ENCODE peak calls at places on chromosomes 1 and 21, in five cellular contexts. E is neuronal stem cell, M is mesenchymal stem cell, S is H1, G is H9. P is an unnamed sample.

GRCh38 chr1:235253219-235253640 is 74.7 kb downstream of the ARID4B start:
- DNase-seq in E (peak), M (peak), S (no peak), G (peak), P (peak)

GRCh38 chr1:161739865-161740566 is 9.6 kb upstream of the DUSP12 start:
- DNase-seq in E (no peak), M (no peak), S (no peak), G (no peak), P (no peak)

GRCh38 chr1:167138703-167139102 is 44.8 kb downstream of the STYXL2 start:
- DNase-seq in E (no peak), M (no peak), S (no peak), G (no peak), P (no peak)

GRCh38 chr21:38798481-38798882 is 7.2 kb upstream of the ETS2 start:
- DNase-seq in E (no peak), M (peak), S (no peak), G (peak), P (peak)

GRCh38 chr1:154962238-154962678 is 676 bp upstream of the PYGO2 start:
- DNase-seq in E (peak), M (peak), S (no peak), G (no peak), P (no peak)

GRCh38 chr21:26572668-26573381 is at the start of gene CYYR1:
- DNase-seq in E (peak), M (peak), S (peak), G (peak), P (no peak)

GRCh38 chr21:39891111-39891510 is 23.9 kb downstream of the PCP4 start:
- DNase-seq in E (no peak), M (no peak), S (no peak), G (no peak), P (no peak)

GRCh38 chr1:231779081-231779480 is 152.5 kb downstream of the DISC1 start:
- DNase-seq in E (no peak), M (no peak), S (no peak), G (no peak), P (no peak)

GRCh38 chr1:173190101-173190895 is 16.8 kb downstream of the TNFSF4 start:
- DNase-seq in E (no peak), M (peak), S (no peak), G (no peak), P (no peak)

GRCh38 chr1:208944981-208945451 is 638.5 kb upstream of the CAMK1G start:
- DNase-seq in E (no peak), M (no peak), S (no peak), G (no peak), P (no peak)

GRCh38 chr1:13825033-13825432 is 125.0 kb downstream of the PRDM2 start:
- DNase-seq in E (no peak), M (no peak), S (no peak), G (peak), P (peak)

GRCh38 chr1:219298581-219299148 is 125.0 kb downstream of the LYPLAL1 start:
- DNase-seq in E (no peak), M (peak), S (no peak), G (no peak), P (no peak)

GRCh38 chr1:246008256-246008901 is 498.7 kb downstream of the SMYD3 start:
- DNase-seq in E (no peak), M (no peak), S (no peak), G (no peak), P (peak)

GRCh38 chr1:11299225-11299574 is 26.2 kb downstream of the UBIAD1 start:
- DNase-seq in E (no peak), M (no peak), S (no peak), G (no peak), P (no peak)

GRCh38 chr1:63322944-63323865 is 838 bp downstream of the FOXD3 start:
- DNase-seq in E (peak), M (no peak), S (peak), G (peak), P (peak)

GRCh38 chr1:236141447-236142357 is 637 bp upstream of the GPR137B start:
- DNase-seq in E (peak), M (peak), S (peak), G (peak), P (peak)

GRCh38 chr1:31498376-31499040 is 77.8 kb upstream of the TINAGL1 start:
- DNase-seq in E (no peak), M (no peak), S (no peak), G (no peak), P (no peak)

GRCh38 chr1:99849413-99849743 is 783 bp upstream of the AGL start:
- DNase-seq in E (no peak), M (no peak), S (no peak), G (no peak), P (no peak)

GRCh38 chr1:14810631-14811325 is 212.3 kb downstream of the KAZN start:
- DNase-seq in E (no peak), M (peak), S (no peak), G (no peak), P (no peak)

GRCh38 chr1:179036844-179037465 is 11.3 kb downstream of the FAM20B start:
- DNase-seq in E (no peak), M (peak), S (no peak), G (no peak), P (peak)

GRCh38 chr1:155504207-155504606 is 58.4 kb downstream of the ASH1L start:
- DNase-seq in E (no peak), M (peak), S (no peak), G (no peak), P (no peak)

GRCh38 chr1:94572780-94573179 is 31.2 kb upstream of the F3 start:
- DNase-seq in E (no peak), M (no peak), S (no peak), G (no peak), P (no peak)

GRCh38 chr1:178004926-178005391 is 35.1 kb upstream of the SEC16B start:
- DNase-seq in E (no peak), M (no peak), S (no peak), G (no peak), P (no peak)

GRCh38 chr1:97069312-97069711 is 347.7 kb downstream of the PTBP2 start:
- DNase-seq in E (no peak), M (no peak), S (no peak), G (no peak), P (no peak)

GRCh38 chr21:45839274-45839673 is 142.3 kb upstream of the COL6A1 start:
- DNase-seq in E (no peak), M (no peak), S (no peak), G (no peak), P (no peak)

GRCh38 chr1:85940621-85941306 is 215.8 kb downstream of the COL24A1 start:
- DNase-seq in E (no peak), M (no peak), S (no peak), G (no peak), P (peak)

GRCh38 chr1:173946380-173946921 is 29.3 kb upstream of the SERPINC1 start:
- DNase-seq in E (no peak), M (no peak), S (no peak), G (no peak), P (no peak)

GRCh38 chr1:111202366-111202706 is 1.9 kb upstream of the DENND2D start:
- DNase-seq in E (no peak), M (no peak), S (no peak), G (no peak), P (peak)

GRCh38 chr1:207313131-207313530 is 8.3 kb upstream of the CD55 start:
- DNase-seq in E (no peak), M (no peak), S (no peak), G (no peak), P (no peak)

DNA sequence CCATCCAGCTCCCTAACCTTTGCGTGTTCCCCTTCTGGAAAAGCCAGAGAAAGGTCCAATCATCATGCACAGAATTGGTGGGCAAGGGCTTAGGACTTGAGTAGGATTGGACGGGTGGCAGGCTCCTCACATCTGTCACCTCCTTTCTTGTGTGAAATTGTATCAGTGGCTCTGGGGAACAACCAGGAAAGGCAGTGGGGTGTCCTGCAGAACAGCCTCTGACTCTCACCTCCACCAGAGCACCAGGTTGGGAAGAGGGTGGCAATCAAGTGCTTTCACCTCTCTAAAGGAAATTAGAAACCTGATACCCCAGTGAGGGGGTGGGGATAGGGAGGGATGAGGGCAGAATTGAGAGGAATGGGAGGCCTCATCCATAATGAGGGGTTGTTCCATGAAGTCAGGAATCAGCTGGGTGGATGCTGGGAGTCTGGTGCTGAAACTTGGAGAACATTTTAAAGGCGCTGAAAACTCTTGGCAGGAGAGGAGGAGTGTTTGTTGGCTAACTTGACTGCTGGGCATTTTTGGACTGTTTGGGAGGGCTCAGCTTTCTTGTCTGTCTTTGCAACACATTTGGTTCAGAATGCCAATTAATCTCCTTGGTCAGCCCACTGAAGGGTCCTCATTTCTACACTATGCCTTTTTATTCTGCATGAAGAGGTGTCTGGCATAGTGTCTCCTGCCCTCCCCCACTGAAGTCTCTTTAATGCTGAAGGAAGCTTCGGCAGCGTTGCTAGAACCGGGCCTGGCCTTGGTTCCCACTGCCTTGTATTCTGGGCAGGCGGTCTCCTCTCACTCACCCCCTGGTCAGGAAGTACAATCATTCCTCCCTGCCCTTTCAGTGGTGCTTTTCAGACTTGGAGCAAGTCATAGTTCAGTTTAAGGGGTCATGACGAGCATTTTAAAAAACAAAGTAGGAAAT is 2.1 kb downstream of the PHGDH start:
- DNase-seq in E (peak), M (peak), S (no peak), G (peak), P (no peak)
- H2BK12ac ChIP-seq in E (no peak), M (no peak), S (peak), G (no peak), P (peak)

DNA sequence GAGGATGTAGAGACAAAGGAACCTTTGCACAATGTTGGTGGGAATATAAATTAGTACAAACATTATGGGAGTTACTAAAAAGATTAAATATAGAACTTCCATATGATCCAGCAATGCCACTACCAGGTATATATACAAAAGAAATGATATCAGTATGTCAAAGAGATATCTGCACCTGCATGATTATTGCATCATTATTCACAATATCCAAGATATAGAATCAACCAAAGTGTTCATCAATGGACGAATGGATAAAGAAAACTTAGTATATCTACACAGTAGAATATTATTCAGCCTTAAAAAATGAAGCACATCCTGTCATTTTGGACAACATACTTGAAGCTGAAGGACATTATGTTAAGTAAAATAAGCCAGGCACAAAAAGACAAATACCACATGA is 61.8 kb upstream of the USH2A start:
- DNase-seq in E (no peak), M (no peak), S (no peak), G (no peak), P (no peak)
- H2AFZ ChIP-seq in E (no peak), M (no peak), S (no peak), G (no peak), P (no peak)

DNA sequence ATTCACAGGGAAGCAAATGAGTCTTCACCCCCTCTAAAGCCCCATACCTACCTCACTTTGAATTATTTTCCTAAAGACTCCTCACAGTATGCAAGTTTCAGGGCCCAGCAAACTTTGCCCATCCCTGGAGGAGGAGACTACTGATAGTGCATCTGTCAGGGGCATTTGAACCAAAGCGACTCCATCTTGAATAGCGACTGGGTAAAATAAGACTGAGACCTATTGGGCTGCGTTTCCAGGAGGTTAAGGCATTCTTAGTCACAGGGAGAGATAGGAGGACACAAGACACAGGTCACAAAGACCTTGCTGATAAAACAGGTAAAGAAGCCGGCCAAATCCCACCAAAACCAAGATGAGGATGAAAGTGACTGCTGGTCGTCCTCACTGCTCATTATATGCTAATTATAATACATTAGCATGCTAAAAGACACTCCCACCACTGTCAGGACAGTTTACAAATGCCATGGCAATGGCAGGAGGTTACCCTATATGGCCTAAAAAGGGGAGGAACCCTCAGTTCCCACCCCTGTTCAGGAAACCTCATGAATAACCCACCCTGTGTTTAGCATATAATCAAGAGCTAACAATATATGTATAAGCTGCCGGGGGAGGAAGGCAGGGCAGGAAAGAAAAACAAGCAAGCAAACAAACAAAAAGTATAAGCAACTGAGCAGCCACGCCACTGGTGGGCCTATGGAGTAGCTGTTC is 3.3 kb upstream of the PKNOX1 start:
- DNase-seq in E (no peak), M (no peak), S (no peak), G (peak), P (no peak)
- H2BK120ac ChIP-seq in E (no peak), M (no peak), S (peak), G (no peak), P (no peak)

DNA sequence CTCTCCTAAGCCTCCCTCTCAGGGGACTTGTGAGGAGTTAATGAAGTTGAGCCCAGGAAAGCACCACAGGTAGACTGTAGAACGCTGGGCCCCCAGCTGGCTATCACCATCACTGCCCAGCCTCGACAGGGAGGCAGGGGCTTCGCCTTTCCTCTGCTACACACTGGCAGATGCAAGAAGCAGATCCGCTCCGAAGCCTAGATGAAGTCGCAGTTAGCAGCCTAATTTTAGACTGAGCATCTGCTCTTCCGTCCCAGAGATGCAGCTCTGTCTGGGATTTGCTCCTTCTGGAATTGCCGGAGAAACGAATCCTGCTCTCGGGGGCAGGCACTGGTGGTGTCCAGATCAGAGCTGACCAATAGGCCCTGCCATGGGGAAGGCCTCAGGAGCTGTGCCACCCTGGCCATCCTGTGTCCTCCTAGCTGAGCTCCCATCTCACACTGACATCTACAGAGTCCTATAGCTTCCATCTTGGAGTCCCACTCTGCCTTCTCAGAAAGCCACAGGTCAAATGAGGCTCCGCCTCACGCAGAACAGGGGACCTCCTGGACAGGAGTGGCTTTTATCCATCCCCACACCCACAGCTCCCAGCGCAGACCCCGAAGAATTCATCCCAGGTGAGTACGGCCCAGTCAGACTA is 186.8 kb upstream of the EDN2 start:
- DNase-seq in E (no peak), M (no peak), S (no peak), G (no peak), P (no peak)
- H2BK12ac ChIP-seq in E (no peak), M (no peak), S (no peak), G (no peak), P (no peak)

DNA sequence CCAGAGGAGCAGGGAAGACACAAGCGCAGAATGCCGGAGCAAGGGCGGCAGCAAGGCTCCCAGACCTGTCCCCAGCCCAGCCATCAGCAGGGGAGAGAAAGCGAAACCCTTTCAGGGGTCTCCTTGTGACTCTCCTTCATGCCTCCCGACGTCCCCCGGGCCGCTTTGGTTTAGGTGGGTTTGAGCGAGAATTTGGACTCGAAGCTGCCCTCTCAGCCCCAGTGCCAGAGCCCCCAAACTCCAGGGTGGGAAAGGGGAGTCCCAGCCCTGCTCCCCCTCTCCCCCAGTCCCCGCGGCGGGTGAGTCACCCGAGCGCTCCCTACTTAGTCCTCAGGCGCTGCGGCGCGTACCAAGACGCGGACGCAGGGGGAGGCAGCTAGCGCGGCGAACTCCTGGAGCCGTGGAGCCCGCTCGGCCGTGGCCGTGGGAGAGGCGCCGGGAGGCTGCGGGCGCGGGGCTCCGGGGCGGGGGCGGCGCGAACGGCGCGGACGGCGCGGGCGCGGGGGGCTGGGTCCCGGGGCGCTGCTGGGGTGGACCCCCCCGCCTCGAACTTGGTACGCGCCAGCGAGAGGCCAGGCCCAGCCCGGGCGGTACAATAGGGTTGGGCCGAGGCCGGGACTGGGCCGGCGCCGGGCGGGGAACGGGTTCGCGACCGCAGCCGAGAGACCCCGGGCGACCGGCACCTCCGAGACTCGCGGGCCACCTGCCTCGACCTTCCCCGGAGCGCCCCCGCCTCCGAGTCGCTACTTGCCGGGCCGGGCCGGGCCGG is at the start of gene MAP7D1:
- DNase-seq in E (peak), M (peak), S (peak), G (peak), P (peak)
- H2AFZ ChIP-seq in E (peak), M (peak), S (no peak), G (no peak), P (peak)